ENCODE peak calls at places on chromosome 18, in six cellular contexts. One of them, this sample, is unnamed. For H3K4me1, the result is how much of the 10 kb centered on the place peaks cover.

GRCh38 chr18:76357585-76358265 is 137.3 kb downstream of the ZNF516 start:
- DNase-seq in HCT116: no peak
- DNase-seq in gastrocnemius medialis: no peak
- DNase-seq in left ventricle myocardium inferior: no peak
- DNase-seq in A549: no peak
- DNase-seq in IMR-90: peak
- DNase-seq in this sample: no peak

GRCh38 chr18:3104190-3105054 is 91.5 kb upstream of the LPIN2 start:
- DNase-seq in HCT116: no peak
- DNase-seq in gastrocnemius medialis: no peak
- DNase-seq in left ventricle myocardium inferior: no peak
- DNase-seq in A549: no peak
- DNase-seq in IMR-90: peak
- DNase-seq in this sample: no peak

GRCh38 chr18:68728301-68728700 is 13.4 kb upstream of the TMX3 start:
- DNase-seq in HCT116: no peak
- DNase-seq in gastrocnemius medialis: no peak
- DNase-seq in left ventricle myocardium inferior: no peak
- DNase-seq in A549: no peak
- DNase-seq in IMR-90: no peak
- DNase-seq in this sample: no peak

GRCh38 chr18:74316257-74317180 is 880 bp downstream of the C18orf63 start:
- DNase-seq in HCT116: no peak
- DNase-seq in gastrocnemius medialis: no peak
- DNase-seq in left ventricle myocardium inferior: no peak
- DNase-seq in A549: peak
- DNase-seq in IMR-90: peak
- DNase-seq in this sample: no peak

GRCh38 chr18:50432915-50433314 is 58.1 kb downstream of the SKA1 start:
- DNase-seq in HCT116: no peak
- DNase-seq in gastrocnemius medialis: no peak
- DNase-seq in left ventricle myocardium inferior: no peak
- DNase-seq in A549: no peak
- DNase-seq in IMR-90: no peak
- DNase-seq in this sample: no peak

GRCh38 chr18:55522011-55522410 is 66.0 kb downstream of the TCF4 start:
- DNase-seq in HCT116: no peak
- DNase-seq in gastrocnemius medialis: no peak
- DNase-seq in left ventricle myocardium inferior: no peak
- DNase-seq in A549: peak
- DNase-seq in IMR-90: no peak
- DNase-seq in this sample: no peak

GRCh38 chr18:55486936-55487335 is 101.1 kb downstream of the TCF4 start:
- DNase-seq in HCT116: no peak
- DNase-seq in gastrocnemius medialis: no peak
- DNase-seq in left ventricle myocardium inferior: no peak
- DNase-seq in A549: no peak
- DNase-seq in IMR-90: no peak
- DNase-seq in this sample: no peak

GRCh38 chr18:39453882-39454281 is 1888.3 kb upstream of the CELF4 start:
- DNase-seq in HCT116: no peak
- DNase-seq in gastrocnemius medialis: no peak
- DNase-seq in left ventricle myocardium inferior: no peak
- DNase-seq in A549: no peak
- DNase-seq in IMR-90: peak
- DNase-seq in this sample: no peak

GRCh38 chr18:24982831-24983230 is 369.1 kb downstream of the ZNF521 start:
- DNase-seq in HCT116: no peak
- DNase-seq in gastrocnemius medialis: no peak
- DNase-seq in left ventricle myocardium inferior: no peak
- DNase-seq in A549: no peak
- DNase-seq in IMR-90: peak
- DNase-seq in this sample: no peak

GRCh38 chr18:80037869-80038630 is 3.8 kb downstream of the RBFA start:
- DNase-seq in HCT116: no peak
- DNase-seq in gastrocnemius medialis: no peak
- DNase-seq in left ventricle myocardium inferior: no peak
- DNase-seq in A549: no peak
- DNase-seq in IMR-90: no peak
- DNase-seq in this sample: no peak

GRCh38 chr18:41758534-41758933 is 196.5 kb upstream of the PIK3C3 start:
- DNase-seq in HCT116: no peak
- DNase-seq in gastrocnemius medialis: no peak
- DNase-seq in left ventricle myocardium inferior: no peak
- DNase-seq in A549: no peak
- DNase-seq in IMR-90: no peak
- DNase-seq in this sample: no peak

GRCh38 chr18:79755496-79756142 is 42.1 kb upstream of the KCNG2 start:
- DNase-seq in HCT116: no peak
- DNase-seq in gastrocnemius medialis: no peak
- DNase-seq in left ventricle myocardium inferior: no peak
- DNase-seq in A549: no peak
- DNase-seq in IMR-90: no peak
- DNase-seq in this sample: no peak

GRCh38 chr18:23825978-23826405 is 136.7 kb downstream of the LAMA3 start:
- DNase-seq in HCT116: no peak
- DNase-seq in gastrocnemius medialis: peak
- DNase-seq in left ventricle myocardium inferior: peak
- DNase-seq in A549: no peak
- DNase-seq in IMR-90: peak
- DNase-seq in this sample: peak

GRCh38 chr18:34600118-34600517 is 110.0 kb upstream of the DTNA start:
- DNase-seq in HCT116: no peak
- DNase-seq in gastrocnemius medialis: no peak
- DNase-seq in left ventricle myocardium inferior: no peak
- DNase-seq in A549: no peak
- DNase-seq in IMR-90: peak
- DNase-seq in this sample: no peak

GRCh38 chr18:22286576-22286975 is 117.2 kb downstream of the GATA6 start:
- DNase-seq in HCT116: no peak
- DNase-seq in gastrocnemius medialis: no peak
- DNase-seq in left ventricle myocardium inferior: no peak
- DNase-seq in A549: peak
- DNase-seq in IMR-90: no peak
- DNase-seq in this sample: no peak

GRCh38 chr18:63936932-63937393 is 12.1 kb upstream of the HMSD start:
- DNase-seq in HCT116: no peak
- DNase-seq in gastrocnemius medialis: no peak
- DNase-seq in left ventricle myocardium inferior: no peak
- DNase-seq in A549: no peak
- DNase-seq in IMR-90: no peak
- DNase-seq in this sample: no peak

GRCh38 chr18:60471652-60472051 is 99.1 kb upstream of the MC4R start:
- DNase-seq in HCT116: no peak
- DNase-seq in gastrocnemius medialis: no peak
- DNase-seq in left ventricle myocardium inferior: no peak
- DNase-seq in A549: no peak
- DNase-seq in IMR-90: no peak
- DNase-seq in this sample: no peak

GRCh38 chr18:71327443-71328120 is 1038.7 kb downstream of the SOCS6 start:
- DNase-seq in HCT116: no peak
- DNase-seq in gastrocnemius medialis: no peak
- DNase-seq in left ventricle myocardium inferior: no peak
- DNase-seq in A549: no peak
- DNase-seq in IMR-90: no peak
- DNase-seq in this sample: no peak

GRCh38 chr18:25349131-25349925 is 2.6 kb downstream of the ZNF521 start:
- DNase-seq in HCT116: no peak
- DNase-seq in gastrocnemius medialis: no peak
- DNase-seq in left ventricle myocardium inferior: peak
- DNase-seq in A549: no peak
- DNase-seq in IMR-90: peak
- DNase-seq in this sample: no peak

DNA sequence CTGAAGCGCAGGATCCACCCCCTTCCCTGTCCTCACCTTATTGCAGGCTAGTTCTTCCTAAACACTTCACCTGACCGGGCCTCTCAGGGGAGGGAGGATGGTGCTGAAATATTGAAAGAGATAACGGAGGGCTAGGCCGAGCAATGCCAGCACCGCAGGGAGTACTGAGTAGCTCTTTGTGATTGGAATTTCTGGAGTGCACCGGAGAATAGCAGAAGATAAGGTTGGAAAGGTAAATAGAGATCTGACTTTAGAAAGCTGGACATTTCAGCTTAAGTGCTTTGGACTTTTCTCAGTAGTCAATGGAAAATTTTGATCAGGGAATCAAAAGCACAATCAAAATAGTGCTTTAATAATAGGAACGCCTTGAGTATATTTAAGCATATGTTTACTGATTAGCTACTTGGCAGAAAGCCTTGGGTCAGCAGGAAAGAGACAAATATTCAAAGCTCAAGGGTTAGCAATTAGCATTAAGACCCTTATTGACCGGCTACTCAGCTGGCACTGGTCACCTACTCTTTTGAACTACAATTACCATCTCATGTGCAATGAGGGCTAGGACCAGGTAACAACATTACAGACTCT is 142.9 kb upstream of the NDUFV2 start:
- DNase-seq in HCT116: no peak
- DNase-seq in gastrocnemius medialis: no peak
- DNase-seq in left ventricle myocardium inferior: no peak
- DNase-seq in A549: no peak
- DNase-seq in IMR-90: no peak
- DNase-seq in this sample: no peak
- H3K4me1 ChIP-seq in HCT116: under half
- H3K4me1 ChIP-seq in gastrocnemius medialis: under half
- H3K4me1 ChIP-seq in left ventricle myocardium inferior: under half
- H3K4me1 ChIP-seq in A549: under half
- H3K4me1 ChIP-seq in IMR-90: under half
- H3K4me1 ChIP-seq in this sample: under half

GRCh38 chr18:26480897-26481795 is 67.2 kb downstream of the KCTD1 start:
- DNase-seq in HCT116: peak
- DNase-seq in gastrocnemius medialis: no peak
- DNase-seq in left ventricle myocardium inferior: no peak
- DNase-seq in A549: peak
- DNase-seq in IMR-90: peak
- DNase-seq in this sample: no peak

GRCh38 chr18:26479686-26480079 is 68.7 kb downstream of the KCTD1 start:
- DNase-seq in HCT116: no peak
- DNase-seq in gastrocnemius medialis: no peak
- DNase-seq in left ventricle myocardium inferior: no peak
- DNase-seq in A549: no peak
- DNase-seq in IMR-90: peak
- DNase-seq in this sample: no peak

GRCh38 chr18:26482567-26482966 is 65.8 kb downstream of the KCTD1 start:
- DNase-seq in HCT116: no peak
- DNase-seq in gastrocnemius medialis: no peak
- DNase-seq in left ventricle myocardium inferior: no peak
- DNase-seq in A549: peak
- DNase-seq in IMR-90: no peak
- DNase-seq in this sample: no peak

GRCh38 chr18:26487437-26487836 is 60.9 kb downstream of the KCTD1 start:
- DNase-seq in HCT116: no peak
- DNase-seq in gastrocnemius medialis: no peak
- DNase-seq in left ventricle myocardium inferior: no peak
- DNase-seq in A549: peak
- DNase-seq in IMR-90: no peak
- DNase-seq in this sample: no peak

GRCh38 chr18:26483633-26484032 is 64.7 kb downstream of the KCTD1 start:
- DNase-seq in HCT116: no peak
- DNase-seq in gastrocnemius medialis: no peak
- DNase-seq in left ventricle myocardium inferior: no peak
- DNase-seq in A549: peak
- DNase-seq in IMR-90: no peak
- DNase-seq in this sample: no peak
- H3K4me1 ChIP-seq in HCT116: half or more
- H3K4me1 ChIP-seq in gastrocnemius medialis: under half
- H3K4me1 ChIP-seq in left ventricle myocardium inferior: under half
- H3K4me1 ChIP-seq in A549: half or more
- H3K4me1 ChIP-seq in IMR-90: under half
- H3K4me1 ChIP-seq in this sample: under half

GRCh38 chr18:44518091-44518490 is 162.6 kb upstream of the SETBP1 start:
- DNase-seq in HCT116: no peak
- DNase-seq in gastrocnemius medialis: no peak
- DNase-seq in left ventricle myocardium inferior: no peak
- DNase-seq in A549: no peak
- DNase-seq in IMR-90: no peak
- DNase-seq in this sample: no peak
- H3K4me1 ChIP-seq in HCT116: under half
- H3K4me1 ChIP-seq in gastrocnemius medialis: under half
- H3K4me1 ChIP-seq in left ventricle myocardium inferior: under half
- H3K4me1 ChIP-seq in A549: under half
- H3K4me1 ChIP-seq in IMR-90: under half
- H3K4me1 ChIP-seq in this sample: under half

DNA sequence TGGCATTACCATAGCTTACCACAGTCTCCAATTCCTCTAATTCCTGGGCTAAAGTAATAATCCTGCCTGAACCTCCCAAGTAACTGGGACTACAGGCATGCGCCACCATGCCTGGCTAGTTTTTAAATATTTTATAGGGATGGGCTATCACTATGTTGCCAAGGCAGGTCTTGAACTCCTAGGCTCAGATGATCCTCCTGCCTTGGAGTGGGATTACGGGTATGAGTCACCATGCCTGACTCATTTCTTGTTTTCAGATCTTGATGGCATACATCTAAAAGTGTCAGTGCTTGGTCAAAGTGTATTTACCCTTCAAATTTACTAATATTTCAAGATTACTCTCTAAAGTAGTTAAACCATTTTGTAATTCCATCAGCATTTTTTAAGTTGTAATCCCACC is 9.4 kb upstream of the SOCS6 start:
- DNase-seq in HCT116: no peak
- DNase-seq in gastrocnemius medialis: no peak
- DNase-seq in left ventricle myocardium inferior: no peak
- DNase-seq in A549: no peak
- DNase-seq in IMR-90: peak
- DNase-seq in this sample: no peak
- H3K4me1 ChIP-seq in HCT116: under half
- H3K4me1 ChIP-seq in gastrocnemius medialis: under half
- H3K4me1 ChIP-seq in left ventricle myocardium inferior: under half
- H3K4me1 ChIP-seq in A549: under half
- H3K4me1 ChIP-seq in IMR-90: under half
- H3K4me1 ChIP-seq in this sample: under half

This sample was measured in tibial nerve.